ENCODE peak calls at places on chromosomes 11 and 22, in ten cellular contexts. K, S, W, C, L, X, J, R, V and Y are unnamed samples.

GRCh38 chr22:25970348-25970995 is 198.8 kb upstream of the SEZ6L start:
- DNase-seq in K (no peak), S (no peak), W (peak; percentile 23), C (no peak), L (no peak), X (no peak), J (no peak), R (peak; percentile 57), V (no peak), Y (no peak)

GRCh38 chr11:67314218-67314617 is 10.9 kb downstream of the SSH3 start:
- DNase-seq in K (no peak), S (no peak), W (no peak), C (peak; percentile 16), L (no peak), X (no peak), J (no peak), R (no peak), V (no peak), Y (no peak)

GRCh38 chr11:117833401-117833891 is 8.9 kb upstream of the FXYD2 start:
- DNase-seq in K (no peak), S (no peak), W (no peak), C (peak; percentile 75), L (no peak), X (no peak), J (peak; percentile 84), R (peak; percentile 93), V (no peak), Y (no peak)

GRCh38 chr11:6864436-6864835 is 1.6 kb downstream of the OR10A2 start:
- DNase-seq in K (no peak), S (peak; percentile 58), W (no peak), C (no peak), L (peak; percentile 4), X (no peak), J (no peak), R (no peak), V (no peak), Y (no peak)

GRCh38 chr11:92837595-92837994 is 131.9 kb upstream of the MTNR1B start:
- DNase-seq in K (no peak), S (no peak), W (no peak), C (no peak), L (no peak), X (no peak), J (no peak), R (no peak), V (peak; percentile 12), Y (no peak)

GRCh38 chr22:46876357-46876934 is 114.0 kb downstream of the TBC1D22A start:
- DNase-seq in K (no peak), S (no peak), W (no peak), C (no peak), L (no peak), X (no peak), J (no peak), R (no peak), V (no peak), Y (no peak)

GRCh38 chr11:64378335-64378884 is 19.4 kb downstream of the RPS6KA4 start:
- DNase-seq in K (no peak), S (no peak), W (peak; percentile 41), C (no peak), L (no peak), X (no peak), J (no peak), R (no peak), V (no peak), Y (peak; percentile 42)

GRCh38 chr11:128774593-128774992 is 80.7 kb downstream of the FLI1 start:
- DNase-seq in K (no peak), S (no peak), W (no peak), C (no peak), L (no peak), X (no peak), J (no peak), R (no peak), V (no peak), Y (no peak)

GRCh38 chr11:95571861-95572260 is 217.7 kb downstream of the FAM76B start:
- DNase-seq in K (no peak), S (no peak), W (no peak), C (no peak), L (no peak), X (no peak), J (no peak), R (no peak), V (no peak), Y (no peak)

GRCh38 chr22:29480512-29481264 is 670 bp downstream of the NEFH start:
- DNase-seq in K (peak; percentile 90), S (peak; percentile 56), W (peak; percentile 27), C (no peak), L (peak; percentile 60), X (peak; percentile 31), J (no peak), R (no peak), V (no peak), Y (peak; percentile 82)

GRCh38 chr11:71301858-71302533 is 49.6 kb upstream of the SHANK2 start:
- DNase-seq in K (no peak), S (no peak), W (no peak), C (peak; percentile 17), L (no peak), X (no peak), J (no peak), R (no peak), V (no peak), Y (peak; percentile 15)

GRCh38 chr11:15627560-15627959 is 512.8 kb downstream of the INSC start:
- DNase-seq in K (no peak), S (peak; percentile 74), W (no peak), C (no peak), L (peak; percentile 70), X (no peak), J (no peak), R (no peak), V (no peak), Y (no peak)

GRCh38 chr11:122743949-122744876 is 88.7 kb downstream of the UBASH3B start:
- DNase-seq in K (no peak), S (no peak), W (no peak), C (peak; percentile 31), L (no peak), X (peak; percentile 55), J (no peak), R (no peak), V (peak; percentile 82), Y (no peak)

GRCh38 chr22:33051960-33052839 is 6.0 kb downstream of the SYN3 start:
- DNase-seq in K (no peak), S (no peak), W (no peak), C (no peak), L (no peak), X (no peak), J (no peak), R (no peak), V (no peak), Y (peak; percentile 39)

GRCh38 chr22:42202669-42203068 is 67.8 kb downstream of the TCF20 start:
- DNase-seq in K (no peak), S (peak; percentile 67), W (no peak), C (no peak), L (peak; percentile 71), X (peak; percentile 14), J (no peak), R (no peak), V (peak; percentile 62), Y (no peak)

GRCh38 chr11:67433536-67434394 is 3.7 kb downstream of the PTPRCAP start:
- DNase-seq in K (no peak), S (no peak), W (no peak), C (no peak), L (no peak), X (peak; percentile 30), J (no peak), R (no peak), V (peak; percentile 46), Y (no peak)

GRCh38 chr11:78270993-78271392 is 82.3 kb downstream of the USP35 start:
- DNase-seq in K (no peak), S (no peak), W (no peak), C (no peak), L (no peak), X (no peak), J (no peak), R (no peak), V (no peak), Y (no peak)

GRCh38 chr22:37560682-37561208 is 465 bp downstream of the CDC42EP1 start:
- DNase-seq in K (no peak), S (peak; percentile 53), W (peak; percentile 72), C (no peak), L (peak; percentile 75), X (no peak), J (peak; percentile 60), R (peak; percentile 74), V (peak; percentile 19), Y (peak; percentile 85)
- H3K4me1 ChIP-seq in K (peaks cover 26% of the 10 kb centered on the region), S (peaks cover 29% of the 10 kb centered on the region), W (peaks cover 12% of the 10 kb centered on the region), C (peaks cover 61% of the 10 kb centered on the region), L (peaks cover 27% of the 10 kb centered on the region), X (peaks cover 19% of the 10 kb centered on the region), J (peaks cover 50% of the 10 kb centered on the region), R (peaks cover 23% of the 10 kb centered on the region), V (peaks cover 21% of the 10 kb centered on the region), Y (peaks cover 6% of the 10 kb centered on the region)

GRCh38 chr11:32436751-32437405 is 1.5 kb upstream of the WT1 start:
- DNase-seq in K (no peak), S (no peak), W (no peak), C (no peak), L (no peak), X (no peak), J (no peak), R (no peak), V (no peak), Y (peak; percentile 42)
- H3K4me1 ChIP-seq in K (peaks cover 11% of the 10 kb centered on the region), S (no peaks in the 10 kb centered on the region), W (no peaks in the 10 kb centered on the region), C (peaks cover 36% of the 10 kb centered on the region), L (no peaks in the 10 kb centered on the region), X (no peaks in the 10 kb centered on the region), J (peaks cover 4% of the 10 kb centered on the region), R (no peaks in the 10 kb centered on the region), V (no peaks in the 10 kb centered on the region), Y (peaks cover 4% of the 10 kb centered on the region)

GRCh38 chr22:50247748-50248147 is 2.9 kb upstream of the TUBGCP6 start:
- DNase-seq in K (peak; percentile 80), S (peak; percentile 61), W (no peak), C (peak; percentile 78), L (peak; percentile 67), X (peak; percentile 66), J (no peak), R (peak; percentile 67), V (peak; percentile 60), Y (peak; percentile 81)

GRCh38 chr22:50246242-50247175 is 1.7 kb upstream of the TUBGCP6 start:
- DNase-seq in K (no peak), S (no peak), W (no peak), C (no peak), L (no peak), X (no peak), J (peak; percentile 54), R (no peak), V (no peak), Y (no peak)

GRCh38 chr22:50244420-50245213 is at the start of gene TUBGCP6:
- DNase-seq in K (peak; percentile 93), S (peak; percentile 91), W (peak; percentile 96), C (peak; percentile 97), L (peak; percentile 94), X (peak; percentile 89), J (peak; percentile 93), R (peak; percentile 98), V (peak; percentile 89), Y (peak; percentile 95)

GRCh38 chr22:50243704-50244419 is 961 bp downstream of the TUBGCP6 start:
- DNase-seq in K (no peak), S (peak; percentile 16), W (no peak), C (no peak), L (no peak), X (no peak), J (no peak), R (no peak), V (no peak), Y (no peak)

GRCh38 chr22:50245214-50246072 is 620 bp upstream of the TUBGCP6 start:
- DNase-seq in K (no peak), S (no peak), W (no peak), C (no peak), L (no peak), X (no peak), J (no peak), R (peak; percentile 61), V (no peak), Y (no peak)
- H3K4me1 ChIP-seq in K (peaks cover 9% of the 10 kb centered on the region), S (peaks cover 17% of the 10 kb centered on the region), W (peaks cover 5% of the 10 kb centered on the region), C (peaks cover 57% of the 10 kb centered on the region), L (peaks cover 20% of the 10 kb centered on the region), X (peaks cover 62% of the 10 kb centered on the region), J (peaks cover 17% of the 10 kb centered on the region), R (peaks cover 53% of the 10 kb centered on the region), V (peaks cover 64% of the 10 kb centered on the region), Y (peaks cover 27% of the 10 kb centered on the region)

GRCh38 chr11:124896071-124896750 is 1.5 kb downstream of the ROBO4 start:
- DNase-seq in K (no peak), S (no peak), W (no peak), C (no peak), L (peak; percentile 46), X (no peak), J (no peak), R (no peak), V (no peak), Y (no peak)
- H3K4me1 ChIP-seq in K (no peaks in the 10 kb centered on the region), S (peaks cover 39% of the 10 kb centered on the region), W (peaks cover 8% of the 10 kb centered on the region), C (no peaks in the 10 kb centered on the region), L (peaks cover 44% of the 10 kb centered on the region), X (no peaks in the 10 kb centered on the region), J (no peaks in the 10 kb centered on the region), R (no peaks in the 10 kb centered on the region), V (no peaks in the 10 kb centered on the region), Y (no peaks in the 10 kb centered on the region)